ENCODE peak calls at places on chromosomes 5 and 9, in six cellular contexts. One of them, this sample, is unnamed.

GRCh38 chr5:32232441-32233219 is 58.5 kb upstream of the GOLPH3 start:
- DNase-seq in activated CD4-positive, CD25-positive, alpha-beta regulatory T cell treated with anti-CD3 and anti-CD28 coated beads, Interleukin-2, amount 50 U/mL, for 72 hours: peak
- DNase-seq in Right ventricle myocardium superior: peak
- DNase-seq in stimulated activated CD4-positive, alpha-beta T cell treated with anti-CD3 and anti-CD28 coated beads, Interleukin-15, amount 100 ng/mL, for 1 hour: peak
- DNase-seq in effector memory CD8-positive, alpha-beta T cell: peak
- DNase-seq in cardiac fibroblast: peak
- DNase-seq in this sample: no peak

GRCh38 chr5:1086137-1086536 is 25.7 kb downstream of the SLC12A7 start:
- DNase-seq in stimulated activated CD4-positive, alpha-beta T cell treated with anti-CD3 and anti-CD28 coated beads, Interleukin-15, amount 100 ng/mL, for 1 hour: no peak
- DNase-seq in cardiac fibroblast: no peak
- DNase-seq in effector memory CD8-positive, alpha-beta T cell: no peak
- DNase-seq in activated CD4-positive, CD25-positive, alpha-beta regulatory T cell treated with anti-CD3 and anti-CD28 coated beads, Interleukin-2, amount 50 U/mL, for 72 hours: no peak
- DNase-seq in Right ventricle myocardium superior: no peak
- DNase-seq in this sample: no peak

GRCh38 chr5:109062669-109063068 is 315.0 kb downstream of the FER start:
- DNase-seq in cardiac fibroblast: peak
- DNase-seq in effector memory CD8-positive, alpha-beta T cell: no peak
- DNase-seq in stimulated activated CD4-positive, alpha-beta T cell treated with anti-CD3 and anti-CD28 coated beads, Interleukin-15, amount 100 ng/mL, for 1 hour: no peak
- DNase-seq in Right ventricle myocardium superior: no peak
- DNase-seq in activated CD4-positive, CD25-positive, alpha-beta regulatory T cell treated with anti-CD3 and anti-CD28 coated beads, Interleukin-2, amount 50 U/mL, for 72 hours: no peak
- DNase-seq in this sample: no peak

GRCh38 chr9:116791314-116791713 is 104.2 kb downstream of the TRIM32 start:
- DNase-seq in stimulated activated CD4-positive, alpha-beta T cell treated with anti-CD3 and anti-CD28 coated beads, Interleukin-15, amount 100 ng/mL, for 1 hour: no peak
- DNase-seq in effector memory CD8-positive, alpha-beta T cell: no peak
- DNase-seq in cardiac fibroblast: no peak
- DNase-seq in Right ventricle myocardium superior: no peak
- DNase-seq in activated CD4-positive, CD25-positive, alpha-beta regulatory T cell treated with anti-CD3 and anti-CD28 coated beads, Interleukin-2, amount 50 U/mL, for 72 hours: no peak
- DNase-seq in this sample: no peak

GRCh38 chr9:95076696-95077052 is 240.8 kb downstream of the FANCC start:
- DNase-seq in cardiac fibroblast: no peak
- DNase-seq in effector memory CD8-positive, alpha-beta T cell: no peak
- DNase-seq in Right ventricle myocardium superior: no peak
- DNase-seq in stimulated activated CD4-positive, alpha-beta T cell treated with anti-CD3 and anti-CD28 coated beads, Interleukin-15, amount 100 ng/mL, for 1 hour: no peak
- DNase-seq in activated CD4-positive, CD25-positive, alpha-beta regulatory T cell treated with anti-CD3 and anti-CD28 coated beads, Interleukin-2, amount 50 U/mL, for 72 hours: no peak
- DNase-seq in this sample: no peak

GRCh38 chr5:6450235-6450860 is 1.7 kb downstream of the UBE2QL1 start:
- DNase-seq in activated CD4-positive, CD25-positive, alpha-beta regulatory T cell treated with anti-CD3 and anti-CD28 coated beads, Interleukin-2, amount 50 U/mL, for 72 hours: no peak
- DNase-seq in cardiac fibroblast: no peak
- DNase-seq in effector memory CD8-positive, alpha-beta T cell: no peak
- DNase-seq in Right ventricle myocardium superior: no peak
- DNase-seq in stimulated activated CD4-positive, alpha-beta T cell treated with anti-CD3 and anti-CD28 coated beads, Interleukin-15, amount 100 ng/mL, for 1 hour: no peak
- DNase-seq in this sample: no peak

GRCh38 chr5:170639221-170639925 is 135.6 kb downstream of the KCNIP1 start:
- DNase-seq in effector memory CD8-positive, alpha-beta T cell: no peak
- DNase-seq in cardiac fibroblast: no peak
- DNase-seq in Right ventricle myocardium superior: no peak
- DNase-seq in stimulated activated CD4-positive, alpha-beta T cell treated with anti-CD3 and anti-CD28 coated beads, Interleukin-15, amount 100 ng/mL, for 1 hour: no peak
- DNase-seq in activated CD4-positive, CD25-positive, alpha-beta regulatory T cell treated with anti-CD3 and anti-CD28 coated beads, Interleukin-2, amount 50 U/mL, for 72 hours: no peak
- DNase-seq in this sample: no peak

GRCh38 chr5:77452351-77452750 is 39.8 kb downstream of the WDR41 start:
- DNase-seq in activated CD4-positive, CD25-positive, alpha-beta regulatory T cell treated with anti-CD3 and anti-CD28 coated beads, Interleukin-2, amount 50 U/mL, for 72 hours: no peak
- DNase-seq in effector memory CD8-positive, alpha-beta T cell: no peak
- DNase-seq in cardiac fibroblast: no peak
- DNase-seq in Right ventricle myocardium superior: no peak
- DNase-seq in stimulated activated CD4-positive, alpha-beta T cell treated with anti-CD3 and anti-CD28 coated beads, Interleukin-15, amount 100 ng/mL, for 1 hour: no peak
- DNase-seq in this sample: no peak

GRCh38 chr5:64952961-64953360 is 184.2 kb downstream of the CWC27 start:
- DNase-seq in effector memory CD8-positive, alpha-beta T cell: no peak
- DNase-seq in cardiac fibroblast: peak
- DNase-seq in stimulated activated CD4-positive, alpha-beta T cell treated with anti-CD3 and anti-CD28 coated beads, Interleukin-15, amount 100 ng/mL, for 1 hour: no peak
- DNase-seq in Right ventricle myocardium superior: no peak
- DNase-seq in activated CD4-positive, CD25-positive, alpha-beta regulatory T cell treated with anti-CD3 and anti-CD28 coated beads, Interleukin-2, amount 50 U/mL, for 72 hours: no peak
- DNase-seq in this sample: no peak

GRCh38 chr9:126611188-126611587 is 2.5 kb upstream of the LMX1B start:
- DNase-seq in Right ventricle myocardium superior: no peak
- DNase-seq in activated CD4-positive, CD25-positive, alpha-beta regulatory T cell treated with anti-CD3 and anti-CD28 coated beads, Interleukin-2, amount 50 U/mL, for 72 hours: no peak
- DNase-seq in stimulated activated CD4-positive, alpha-beta T cell treated with anti-CD3 and anti-CD28 coated beads, Interleukin-15, amount 100 ng/mL, for 1 hour: no peak
- DNase-seq in cardiac fibroblast: no peak
- DNase-seq in effector memory CD8-positive, alpha-beta T cell: no peak
- DNase-seq in this sample: no peak

GRCh38 chr9:112570731-112571167 is 84.1 kb downstream of the KIAA1958 start:
- DNase-seq in stimulated activated CD4-positive, alpha-beta T cell treated with anti-CD3 and anti-CD28 coated beads, Interleukin-15, amount 100 ng/mL, for 1 hour: no peak
- DNase-seq in activated CD4-positive, CD25-positive, alpha-beta regulatory T cell treated with anti-CD3 and anti-CD28 coated beads, Interleukin-2, amount 50 U/mL, for 72 hours: no peak
- DNase-seq in effector memory CD8-positive, alpha-beta T cell: no peak
- DNase-seq in Right ventricle myocardium superior: no peak
- DNase-seq in cardiac fibroblast: no peak
- DNase-seq in this sample: no peak

GRCh38 chr5:128491291-128491690 is 46.8 kb downstream of the FBN2 start:
- DNase-seq in cardiac fibroblast: peak
- DNase-seq in activated CD4-positive, CD25-positive, alpha-beta regulatory T cell treated with anti-CD3 and anti-CD28 coated beads, Interleukin-2, amount 50 U/mL, for 72 hours: no peak
- DNase-seq in effector memory CD8-positive, alpha-beta T cell: no peak
- DNase-seq in Right ventricle myocardium superior: no peak
- DNase-seq in stimulated activated CD4-positive, alpha-beta T cell treated with anti-CD3 and anti-CD28 coated beads, Interleukin-15, amount 100 ng/mL, for 1 hour: no peak
- DNase-seq in this sample: no peak

GRCh38 chr9:13915591-13916301 is 398.2 kb downstream of the NFIB start:
- DNase-seq in cardiac fibroblast: peak
- DNase-seq in stimulated activated CD4-positive, alpha-beta T cell treated with anti-CD3 and anti-CD28 coated beads, Interleukin-15, amount 100 ng/mL, for 1 hour: no peak
- DNase-seq in effector memory CD8-positive, alpha-beta T cell: no peak
- DNase-seq in Right ventricle myocardium superior: no peak
- DNase-seq in activated CD4-positive, CD25-positive, alpha-beta regulatory T cell treated with anti-CD3 and anti-CD28 coated beads, Interleukin-2, amount 50 U/mL, for 72 hours: no peak
- DNase-seq in this sample: no peak

GRCh38 chr9:21491742-21492141 is 9.6 kb upstream of the IFNE start:
- DNase-seq in effector memory CD8-positive, alpha-beta T cell: no peak
- DNase-seq in activated CD4-positive, CD25-positive, alpha-beta regulatory T cell treated with anti-CD3 and anti-CD28 coated beads, Interleukin-2, amount 50 U/mL, for 72 hours: no peak
- DNase-seq in cardiac fibroblast: peak
- DNase-seq in Right ventricle myocardium superior: no peak
- DNase-seq in stimulated activated CD4-positive, alpha-beta T cell treated with anti-CD3 and anti-CD28 coated beads, Interleukin-15, amount 100 ng/mL, for 1 hour: no peak
- DNase-seq in this sample: no peak

GRCh38 chr9:77022783-77023440 is 3.5 kb downstream of the FOXB2 start:
- DNase-seq in cardiac fibroblast: no peak
- DNase-seq in effector memory CD8-positive, alpha-beta T cell: no peak
- DNase-seq in Right ventricle myocardium superior: no peak
- DNase-seq in stimulated activated CD4-positive, alpha-beta T cell treated with anti-CD3 and anti-CD28 coated beads, Interleukin-15, amount 100 ng/mL, for 1 hour: no peak
- DNase-seq in activated CD4-positive, CD25-positive, alpha-beta regulatory T cell treated with anti-CD3 and anti-CD28 coated beads, Interleukin-2, amount 50 U/mL, for 72 hours: no peak
- DNase-seq in this sample: no peak

GRCh38 chr5:121737120-121737519 is 114.6 kb upstream of the FTMT start:
- DNase-seq in activated CD4-positive, CD25-positive, alpha-beta regulatory T cell treated with anti-CD3 and anti-CD28 coated beads, Interleukin-2, amount 50 U/mL, for 72 hours: no peak
- DNase-seq in cardiac fibroblast: no peak
- DNase-seq in stimulated activated CD4-positive, alpha-beta T cell treated with anti-CD3 and anti-CD28 coated beads, Interleukin-15, amount 100 ng/mL, for 1 hour: no peak
- DNase-seq in Right ventricle myocardium superior: no peak
- DNase-seq in effector memory CD8-positive, alpha-beta T cell: no peak
- DNase-seq in this sample: no peak

GRCh38 chr5:135993248-135993893 is 35.4 kb upstream of the TGFBI start:
- DNase-seq in activated CD4-positive, CD25-positive, alpha-beta regulatory T cell treated with anti-CD3 and anti-CD28 coated beads, Interleukin-2, amount 50 U/mL, for 72 hours: no peak
- DNase-seq in effector memory CD8-positive, alpha-beta T cell: no peak
- DNase-seq in stimulated activated CD4-positive, alpha-beta T cell treated with anti-CD3 and anti-CD28 coated beads, Interleukin-15, amount 100 ng/mL, for 1 hour: no peak
- DNase-seq in cardiac fibroblast: peak
- DNase-seq in Right ventricle myocardium superior: no peak
- DNase-seq in this sample: no peak

GRCh38 chr9:81613002-81613750 is 76.2 kb downstream of the TLE1 start:
- DNase-seq in Right ventricle myocardium superior: peak
- DNase-seq in activated CD4-positive, CD25-positive, alpha-beta regulatory T cell treated with anti-CD3 and anti-CD28 coated beads, Interleukin-2, amount 50 U/mL, for 72 hours: no peak
- DNase-seq in effector memory CD8-positive, alpha-beta T cell: no peak
- DNase-seq in cardiac fibroblast: peak
- DNase-seq in stimulated activated CD4-positive, alpha-beta T cell treated with anti-CD3 and anti-CD28 coated beads, Interleukin-15, amount 100 ng/mL, for 1 hour: no peak
- DNase-seq in this sample: no peak